ENCODE peak calls at places on chromosomes 13 and 19, in eight cellular contexts. I, C, X, J, T, R, N and W are unnamed samples.

GRCh38 chr13:100245099-100245498 is 156.2 kb downstream of the PCCA start:
- DNase-seq in I (no peak), C (no peak), X (no peak), J (no peak), T (no peak), R (no peak), N (no peak), W (no peak)

GRCh38 chr13:110391273-110391672 is 84.2 kb downstream of the COL4A2 start:
- DNase-seq in I (no peak), C (no peak), X (no peak), J (no peak), T (no peak), R (no peak), N (no peak), W (no peak)

GRCh38 chr13:72255908-72256307 is 388.9 kb upstream of the DACH1 start:
- DNase-seq in I (no peak), C (no peak), X (no peak), J (no peak), T (no peak), R (peak), N (no peak), W (no peak)

GRCh38 chr19:1104452-1105216 is 840 bp downstream of the GPX4 start:
- DNase-seq in I (peak), C (peak), X (peak), J (peak), T (peak), R (peak), N (peak), W (peak)

GRCh38 chr13:29676535-29676934 is 81.0 kb upstream of the SLC7A1 start:
- DNase-seq in I (no peak), C (no peak), X (peak), J (no peak), T (no peak), R (no peak), N (no peak), W (no peak)

GRCh38 chr13:50319603-50320296 is 304.5 kb downstream of the KCNRG start:
- DNase-seq in I (peak), C (no peak), X (no peak), J (no peak), T (no peak), R (peak), N (peak), W (peak)

GRCh38 chr19:1112254-1113208 is 8.7 kb downstream of the GPX4 start:
- DNase-seq in I (peak), C (peak), X (peak), J (peak), T (no peak), R (no peak), N (peak), W (peak)

GRCh38 chr13:36275190-36276002 is 22.2 kb downstream of the CCDC169 start:
- DNase-seq in I (no peak), C (no peak), X (no peak), J (no peak), T (no peak), R (peak), N (no peak), W (peak)

GRCh38 chr13:77714119-77714755 is 16.8 kb downstream of the SLAIN1 start:
- DNase-seq in I (no peak), C (no peak), X (no peak), J (no peak), T (no peak), R (no peak), N (no peak), W (no peak)

GRCh38 chr19:4660181-4660791 is 9.9 kb downstream of the MYDGF start:
- DNase-seq in I (no peak), C (peak), X (no peak), J (peak), T (peak), R (peak), N (peak), W (peak)

GRCh38 chr13:47675871-47676270 is 325.2 kb downstream of the SUCLA2 start:
- DNase-seq in I (no peak), C (no peak), X (no peak), J (no peak), T (no peak), R (no peak), N (no peak), W (no peak)

GRCh38 chr19:33300016-33300981 is 2.0 kb downstream of the CEBPA start:
- DNase-seq in I (peak), C (no peak), X (peak), J (peak), T (peak), R (no peak), N (no peak), W (no peak)

GRCh38 chr13:111595276-111595675 is 274.8 kb downstream of the TEX29 start:
- DNase-seq in I (no peak), C (no peak), X (no peak), J (no peak), T (no peak), R (no peak), N (no peak), W (no peak)

GRCh38 chr13:73059460-73060250 is 850 bp downstream of the KLF5 start:
- DNase-seq in I (peak), C (peak), X (peak), J (peak), T (peak), R (peak), N (peak), W (peak)

GRCh38 chr13:43266953-43267615 is 243.7 kb downstream of the DNAJC15 start:
- DNase-seq in I (no peak), C (no peak), X (no peak), J (no peak), T (no peak), R (no peak), N (no peak), W (no peak)

GRCh38 chr19:18939922-18940775 is 868 bp downstream of the HOMER3 start:
- DNase-seq in I (peak), C (peak), X (peak), J (peak), T (no peak), R (peak), N (no peak), W (no peak)

GRCh38 chr19:5186293-5187050 is 154.1 kb downstream of the PTPRS start:
- DNase-seq in I (no peak), C (no peak), X (no peak), J (no peak), T (no peak), R (no peak), N (no peak), W (no peak)

GRCh38 chr13:23159205-23159586 is 21.6 kb upstream of the SGCG start:
- DNase-seq in I (no peak), C (peak), X (no peak), J (no peak), T (no peak), R (peak), N (peak), W (peak)

GRCh38 chr13:38564751-38565150 is 122.1 kb upstream of the FREM2 start:
- DNase-seq in I (no peak), C (no peak), X (no peak), J (no peak), T (no peak), R (no peak), N (no peak), W (no peak)

GRCh38 chr19:23867895-23868294 is 46.8 kb upstream of the ZNF726 start:
- DNase-seq in I (no peak), C (no peak), X (no peak), J (no peak), T (no peak), R (no peak), N (no peak), W (no peak)

GRCh38 chr19:37941820-37942515 is 35.0 kb downstream of the SIPA1L3 start:
- DNase-seq in I (no peak), C (no peak), X (peak), J (no peak), T (peak), R (no peak), N (no peak), W (no peak)

GRCh38 chr19:2556221-2557092 is 80.5 kb downstream of the GADD45B start:
- DNase-seq in I (no peak), C (no peak), X (peak), J (peak), T (peak), R (no peak), N (no peak), W (no peak)

GRCh38 chr19:35162471-35163326 is 8.2 kb downstream of the FXYD5 start:
- DNase-seq in I (no peak), C (no peak), X (no peak), J (peak), T (no peak), R (no peak), N (no peak), W (no peak)

GRCh38 chr19:48498576-48498879 is 13.1 kb downstream of the LMTK3 start:
- DNase-seq in I (no peak), C (no peak), X (no peak), J (no peak), T (no peak), R (no peak), N (no peak), W (no peak)

GRCh38 chr19:31890230-31890629 is 455.2 kb upstream of the ZNF507 start:
- DNase-seq in I (no peak), C (no peak), X (no peak), J (no peak), T (no peak), R (no peak), N (peak), W (no peak)

GRCh38 chr19:51891193-51891747 is 3.5 kb upstream of the ZNF577 start:
- DNase-seq in I (no peak), C (no peak), X (no peak), J (no peak), T (no peak), R (no peak), N (no peak), W (no peak)

GRCh38 chr13:50740052-50740741 is 103.3 kb downstream of the DLEU7 start:
- DNase-seq in I (no peak), C (no peak), X (no peak), J (no peak), T (no peak), R (no peak), N (no peak), W (no peak)

GRCh38 chr19:58456111-58456510 is 4.7 kb downstream of the ZNF324B start:
- DNase-seq in I (no peak), C (no peak), X (no peak), J (no peak), T (peak), R (no peak), N (no peak), W (no peak)

GRCh38 chr13:30151398-30151797 is 156.0 kb downstream of the KATNAL1 start:
- DNase-seq in I (no peak), C (no peak), X (no peak), J (no peak), T (no peak), R (no peak), N (no peak), W (no peak)

GRCh38 chr19:55304279-55304978 is 20.6 kb downstream of the BRSK1 start:
- DNase-seq in I (no peak), C (peak), X (peak), J (no peak), T (no peak), R (no peak), N (peak), W (peak)

GRCh38 chr13:47484564-47484963 is 516.5 kb downstream of the SUCLA2 start:
- DNase-seq in I (no peak), C (no peak), X (no peak), J (no peak), T (no peak), R (no peak), N (no peak), W (no peak)

GRCh38 chr13:75308222-75308621 is 173.7 kb downstream of the TBC1D4 start:
- DNase-seq in I (no peak), C (no peak), X (no peak), J (no peak), T (no peak), R (no peak), N (no peak), W (no peak)

DNA sequence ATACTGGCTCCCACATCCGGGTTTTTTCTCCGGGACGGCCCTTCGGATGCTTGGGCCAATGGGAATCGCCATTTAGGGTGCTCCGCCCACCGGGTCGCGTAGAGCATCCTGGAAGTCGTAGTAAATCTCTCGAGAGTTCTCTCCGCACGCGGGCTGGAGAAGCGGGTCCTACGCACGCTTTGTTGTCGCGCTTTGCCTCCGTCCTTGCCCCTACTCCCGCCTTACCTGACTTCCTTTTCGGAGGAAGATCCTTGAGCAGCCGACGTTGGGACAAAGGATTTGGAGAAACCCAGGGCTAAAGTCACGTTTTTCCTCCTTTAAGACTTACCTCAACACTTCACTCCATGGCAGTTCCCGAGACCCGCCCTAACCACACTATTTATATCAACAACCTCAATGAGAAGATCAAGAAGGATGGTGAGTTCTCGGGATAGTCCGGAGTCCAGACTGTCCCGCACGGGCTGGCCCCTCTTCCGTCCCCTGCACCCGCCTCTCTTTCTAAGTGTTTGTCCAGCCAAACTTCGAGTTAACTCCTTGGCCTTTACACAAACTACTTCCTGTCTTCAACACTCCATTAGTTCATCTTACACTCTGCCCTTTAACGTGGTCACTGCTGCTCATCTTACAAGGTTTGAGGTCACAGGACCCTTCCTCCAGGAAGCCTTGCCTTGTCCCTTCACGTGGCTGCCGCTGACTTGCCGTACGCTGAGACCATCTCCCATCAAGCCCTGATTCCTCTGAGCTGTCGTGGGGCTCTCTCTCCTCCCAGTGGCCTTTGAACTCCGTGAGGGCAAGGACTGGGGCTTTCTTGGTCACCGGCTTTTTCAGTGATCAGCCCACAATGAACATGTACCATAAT is at the start of gene SNRPA:
- DNase-seq in I (peak), C (peak), X (peak), J (peak), T (peak), R (peak), N (peak), W (peak)
- TF ChIP-seq POLR2A in I (peak), C (peak), X (peak), J (peak), T (peak), R (peak), N (peak), W (peak)

DNA sequence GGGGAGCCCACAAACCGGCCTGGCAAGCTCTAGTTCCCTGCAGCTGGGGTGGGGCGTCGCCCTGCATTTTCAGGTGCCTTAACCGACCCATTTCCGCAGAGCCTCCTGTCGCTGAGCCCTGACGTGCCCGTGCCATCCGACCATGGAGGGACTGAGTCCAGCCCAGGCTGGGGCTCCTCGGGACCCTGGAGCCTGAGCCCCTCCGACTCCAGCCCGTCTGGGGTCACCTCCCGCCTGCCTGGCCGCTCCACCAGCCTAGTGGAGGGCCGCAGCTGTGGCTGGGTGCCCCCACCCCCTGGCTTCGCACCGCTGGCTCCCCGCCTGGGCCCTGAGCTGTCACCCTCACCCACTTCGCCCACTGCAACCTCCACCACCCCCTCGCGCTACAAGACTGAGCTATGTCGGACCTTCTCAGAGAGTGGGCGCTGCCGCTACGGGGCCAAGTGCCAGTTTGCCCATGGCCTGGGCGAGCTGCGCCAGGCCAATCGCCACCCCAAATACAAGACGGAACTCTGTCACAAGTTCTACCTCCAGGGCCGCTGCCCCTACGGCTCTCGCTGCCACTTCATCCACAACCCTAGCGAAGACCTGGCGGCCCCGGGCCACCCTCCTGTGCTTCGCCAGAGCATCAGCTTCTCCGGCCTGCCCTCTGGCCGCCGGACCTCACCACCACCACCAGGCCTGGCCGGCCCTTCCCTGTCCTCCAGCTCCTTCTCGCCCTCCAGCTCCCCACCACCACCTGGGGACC is 1.2 kb downstream of the ZFP36 start:
- DNase-seq in I (peak), C (peak), X (peak), J (peak), T (peak), R (no peak), N (no peak), W (peak)
- TF ChIP-seq POLR2A in I (peak), C (no peak), X (peak), J (no peak), T (peak), R (no peak), N (no peak), W (peak)

GRCh38 chr13:91353494-91353893 is 6.0 kb downstream of the MIR17HG start:
- DNase-seq in I (no peak), C (no peak), X (no peak), J (no peak), T (no peak), R (no peak), N (no peak), W (no peak)
- TF ChIP-seq POLR2A in I (no peak), C (no peak), X (no peak), J (no peak), T (no peak), R (no peak), N (no peak), W (no peak)

GRCh38 chr13:101390461-101390860 is 25.8 kb downstream of the NALCN start:
- DNase-seq in I (no peak), C (no peak), X (no peak), J (no peak), T (no peak), R (peak), N (no peak), W (no peak)
- TF ChIP-seq POLR2A in I (no peak), C (no peak), X (no peak), J (no peak), T (no peak), R (no peak), N (no peak), W (no peak)

DNA sequence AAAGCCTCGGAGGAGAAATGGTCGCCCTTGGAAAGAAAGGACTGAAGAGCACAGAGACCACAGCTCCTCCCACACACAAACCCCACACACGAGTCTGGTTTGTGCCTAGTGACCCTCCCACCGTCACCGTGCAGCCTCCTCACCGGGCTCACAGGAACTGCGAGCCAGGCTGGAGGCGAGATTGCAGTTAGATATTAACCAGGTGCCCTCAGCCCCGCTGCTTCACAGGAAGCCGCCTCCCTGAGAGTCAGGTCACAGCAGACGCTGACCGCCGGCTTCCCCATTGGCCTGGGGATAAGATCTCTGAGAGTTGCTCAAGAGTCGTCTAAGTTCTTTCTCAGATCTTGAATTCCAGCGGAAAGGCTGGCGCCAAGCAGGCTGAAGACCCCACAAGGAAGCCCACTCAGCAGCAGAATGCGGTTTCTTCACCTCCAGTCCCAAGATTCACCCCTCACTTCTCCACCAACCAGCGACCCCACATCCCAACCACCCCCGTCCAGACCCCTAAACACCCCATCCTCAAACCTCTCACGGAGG is 844 bp downstream of the ZNF44 start:
- DNase-seq in I (peak), C (peak), X (peak), J (peak), T (peak), R (peak), N (peak), W (peak)
- TF ChIP-seq POLR2A in I (no peak), C (no peak), X (peak), J (peak), T (peak), R (no peak), N (no peak), W (no peak)

GRCh38 chr19:44746946-44747738 is 1.4 kb upstream of the BCL3 start:
- DNase-seq in I (peak), C (peak), X (peak), J (peak), T (peak), R (peak), N (peak), W (peak)
- TF ChIP-seq POLR2A in I (peak), C (no peak), X (peak), J (peak), T (peak), R (peak), N (no peak), W (no peak)

DNA sequence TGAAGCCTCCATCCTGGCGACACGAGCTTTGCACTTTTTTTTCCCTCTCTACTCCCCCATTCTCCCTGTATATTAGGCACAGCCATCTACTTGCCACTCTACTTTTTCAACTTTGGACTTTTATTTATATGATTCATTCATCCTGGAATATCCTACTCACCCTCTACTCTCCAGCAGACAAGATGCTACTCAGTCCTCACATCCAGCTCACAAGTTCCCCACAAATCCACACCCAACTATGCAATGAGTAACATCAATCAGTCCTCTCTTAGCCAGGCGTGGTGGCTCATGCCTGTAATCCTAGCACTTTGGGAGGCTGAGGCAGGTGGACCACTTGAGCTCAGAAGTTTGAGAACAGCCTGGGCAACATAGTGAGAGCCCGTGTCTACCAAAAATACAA is 23.9 kb upstream of the URAD start:
- DNase-seq in I (no peak), C (no peak), X (no peak), J (no peak), T (no peak), R (no peak), N (no peak), W (no peak)
- TF ChIP-seq POLR2A in I (no peak), C (no peak), X (no peak), J (no peak), T (no peak), R (no peak), N (no peak), W (no peak)

DNA sequence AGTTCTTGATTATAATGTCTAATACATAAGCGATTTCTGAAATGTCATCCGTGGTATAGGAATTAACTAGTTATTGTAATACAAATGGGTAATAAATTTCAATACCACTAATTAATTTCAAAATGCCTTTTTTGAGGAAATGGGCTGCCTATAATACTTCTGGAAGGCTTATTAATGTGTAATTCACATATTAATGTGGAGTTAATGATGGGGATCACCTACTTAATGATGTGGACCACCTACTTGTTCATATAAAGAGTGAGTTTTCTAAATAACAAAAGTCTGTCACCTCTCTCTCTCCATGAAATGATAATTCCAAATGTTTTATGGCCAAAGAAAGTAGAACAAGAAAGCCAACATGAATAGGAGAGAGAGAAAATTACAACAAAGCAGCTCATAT is 913.8 kb upstream of the GPC6 start:
- DNase-seq in I (no peak), C (no peak), X (no peak), J (no peak), T (no peak), R (no peak), N (no peak), W (no peak)
- TF ChIP-seq POLR2A in I (no peak), C (no peak), X (no peak), J (no peak), T (no peak), R (no peak), N (no peak), W (no peak)